ENCODE peak calls at places on chromosome 19, in four cellular contexts. L is thyroid gland; A is AG04450; W is CD8-positive, alpha-beta memory T cell. K is an unnamed sample.

GRCh38 chr19:33071887-33072286 is 7.2 kb upstream of the RHPN2 start:
- DNase-seq in W (no peak), A (no peak), L (no peak), K (no peak)

GRCh38 chr19:23002690-23003422 is at the start of gene ZNF728:
- DNase-seq in A (no peak), L (peak; percentile 54), W (no peak), K (peak; percentile 46)

GRCh38 chr19:15304140-15304705 is 28.1 kb downstream of the BRD4 start:
- DNase-seq in L (no peak), W (no peak), A (no peak), K (no peak)

GRCh38 chr19:6221878-6222746 is 57.7 kb downstream of the MLLT1 start:
- DNase-seq in A (no peak), L (peak; percentile 55), W (no peak), K (no peak)

GRCh38 chr19:35025969-35026368 is 4.3 kb upstream of the SCN1B start:
- DNase-seq in W (no peak), A (no peak), L (no peak), K (no peak)

GRCh38 chr19:9018163-9018875 is 8.1 kb upstream of the MUC16 start:
- DNase-seq in W (no peak), L (no peak), A (no peak), K (no peak)

GRCh38 chr19:19485161-19485997 is 30.0 kb downstream of the TSSK6 start:
- DNase-seq in A (no peak), W (no peak), L (no peak), K (no peak)

GRCh38 chr19:18249834-18250233 is 23.6 kb upstream of the PDE4C start:
- DNase-seq in L (no peak), A (no peak), W (no peak), K (no peak)

GRCh38 chr19:6712692-6713670 is 7.5 kb downstream of the C3 start:
- DNase-seq in W (no peak), L (no peak), A (no peak), K (no peak)

GRCh38 chr19:34085336-34085735 is 87.0 kb upstream of the LSM14A start:
- DNase-seq in W (no peak), A (no peak), L (no peak), K (no peak)

GRCh38 chr19:15108845-15109767 is 1.9 kb downstream of the SYDE1 start:
- DNase-seq in A (no peak), L (no peak), W (no peak), K (no peak)

GRCh38 chr19:688992-689391 is 6.3 kb downstream of the PRSS57 start:
- DNase-seq in A (no peak), L (no peak), W (no peak), K (no peak)

GRCh38 chr19:15248648-15249559 is 16.7 kb upstream of the EPHX3 start:
- DNase-seq in L (peak; percentile 41), A (peak; percentile 61), W (no peak), K (peak; percentile 66)

GRCh38 chr19:30722236-30722635 is 350.1 kb downstream of the ZNF536 start:
- DNase-seq in L (no peak), W (no peak), A (no peak), K (no peak)

GRCh38 chr19:45402469-45403070 is 2.3 kb downstream of the PPP1R13L start:
- DNase-seq in A (no peak), W (no peak), L (peak; percentile 38), K (peak; percentile 72)

DNA sequence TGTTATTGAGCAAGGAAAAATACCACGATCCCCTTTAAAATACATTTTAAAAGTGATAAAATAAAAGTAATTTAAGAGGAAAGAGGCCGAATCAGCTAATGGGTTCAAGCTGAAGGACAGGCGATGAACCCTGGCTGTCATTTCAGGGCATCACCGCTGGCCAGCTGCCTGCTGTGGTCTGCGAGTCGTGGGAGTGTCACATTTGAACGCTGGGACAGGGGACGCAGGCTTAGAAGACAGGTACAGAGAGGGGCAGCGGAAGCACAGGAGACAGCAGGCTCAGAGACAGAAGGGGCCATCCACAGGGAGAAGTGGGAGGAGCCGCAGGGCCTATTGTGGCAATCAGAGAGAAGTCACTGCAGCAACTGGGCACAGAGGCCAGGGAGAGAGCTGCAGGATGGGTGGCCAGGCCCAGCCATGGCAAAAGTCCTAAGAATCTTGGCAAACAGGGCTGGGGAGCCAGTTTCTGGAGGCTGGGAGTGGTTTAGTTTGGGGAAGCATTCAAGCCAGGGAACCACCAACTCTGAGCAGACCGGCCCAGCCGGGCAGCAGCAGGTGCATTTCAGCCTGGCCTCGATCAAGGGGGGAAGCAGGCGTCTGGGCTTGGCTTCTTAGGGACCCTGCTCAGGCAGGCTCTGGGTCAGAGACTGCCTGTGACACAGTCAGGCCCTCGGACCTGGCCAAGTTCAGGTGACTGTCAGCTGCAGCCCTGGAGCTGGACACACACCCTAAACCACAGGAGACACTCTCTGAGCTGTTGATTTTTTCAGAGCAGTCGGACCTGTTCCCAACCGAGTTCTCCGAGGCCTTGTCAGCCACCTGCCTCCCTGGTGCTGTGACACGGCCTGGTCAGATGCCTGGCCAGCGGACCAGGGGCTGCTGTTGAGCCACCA is 11.9 kb downstream of the SH3GL1 start:
- DNase-seq in W (no peak), A (no peak), L (peak; percentile 59), K (no peak)
- H3K27ac ChIP-seq in W (no peak overlapping the region), A (peak overlapping the region; percentile 11), L (peak overlapping the region; percentile 71), K (peak overlapping the region; percentile 68)

DNA sequence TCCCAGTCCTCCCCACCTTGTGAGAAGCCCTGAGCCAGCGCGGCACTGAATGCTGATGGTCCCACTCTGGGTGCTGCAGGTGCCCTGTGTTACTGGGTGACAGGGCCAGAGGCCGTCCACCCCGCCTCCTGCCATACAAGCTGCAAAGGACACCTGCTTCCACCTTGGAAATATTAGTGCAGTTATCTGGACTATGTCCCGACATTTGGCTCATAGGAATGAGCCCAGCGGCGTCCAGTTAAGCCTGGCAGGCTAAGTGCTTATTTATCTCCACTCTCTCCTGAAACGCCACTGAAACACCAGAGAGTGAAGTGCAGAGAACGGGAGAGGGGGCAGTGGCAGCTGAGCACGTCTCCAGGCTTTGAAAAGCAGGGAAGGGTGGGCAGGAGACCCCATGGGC is 145.8 kb downstream of the KDM4B start:
- DNase-seq in A (no peak), W (no peak), L (no peak), K (peak; percentile 52)
- H3K27ac ChIP-seq in A (no peak overlapping the region), W (no peak overlapping the region), L (no peak overlapping the region), K (peak overlapping the region; percentile 73)

DNA sequence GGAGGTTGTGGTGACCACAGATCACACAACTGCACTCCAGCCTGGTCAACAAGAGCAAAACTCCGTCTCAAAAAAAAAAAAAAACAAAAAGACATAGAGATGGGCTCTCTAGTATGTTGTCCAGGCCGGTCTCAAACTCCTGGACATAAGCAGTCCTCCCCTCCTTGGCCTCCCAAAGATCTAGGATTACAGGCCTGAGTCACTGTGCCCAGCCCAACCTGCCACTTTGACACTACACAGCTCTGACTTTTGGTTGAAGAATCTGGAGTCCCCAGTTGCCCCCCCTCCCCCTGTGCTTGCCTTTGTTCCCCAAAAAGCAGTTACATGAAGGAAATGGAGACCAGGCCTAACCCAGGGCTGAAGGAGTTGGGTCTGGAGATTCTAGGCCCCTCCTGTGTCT is 12.9 kb downstream of the CARM1 start:
- DNase-seq in A (no peak), W (no peak), L (no peak), K (no peak)
- H3K27ac ChIP-seq in A (peak overlapping the region; percentile 39), W (no peak overlapping the region), L (no peak overlapping the region), K (no peak overlapping the region)

DNA sequence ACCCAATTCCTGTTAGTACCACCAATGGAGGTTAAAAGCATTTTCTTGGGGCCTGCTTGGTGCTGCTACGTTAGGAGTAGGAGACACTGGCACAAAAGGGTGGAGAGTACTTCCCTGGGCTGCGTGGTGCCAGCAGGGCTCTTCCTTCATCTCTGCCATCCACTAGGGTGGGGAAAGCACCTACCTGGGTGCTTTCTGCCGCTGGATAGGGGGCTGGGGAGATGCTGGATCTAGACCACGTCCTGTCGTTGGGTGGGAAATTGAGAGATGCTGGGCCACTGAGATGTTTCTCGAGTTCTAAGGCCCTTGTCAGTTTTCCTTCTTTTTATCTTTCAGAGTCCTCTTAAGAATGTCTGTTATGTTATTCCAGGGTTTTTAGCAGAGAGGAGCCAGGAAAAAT is 6.7 kb upstream of the FCGBP start:
- DNase-seq in L (no peak), W (peak; percentile 44), A (no peak), K (no peak)
- H3K27ac ChIP-seq in L (no peak overlapping the region), W (peak overlapping the region; percentile 40), A (no peak overlapping the region), K (no peak overlapping the region)

GRCh38 chr19:53597023-53597422 is 34.8 kb upstream of the DPRX start:
- DNase-seq in W (no peak), L (peak; percentile 6), A (no peak), K (no peak)
- H3K27ac ChIP-seq in W (no peak overlapping the region), L (no peak overlapping the region), A (no peak overlapping the region), K (no peak overlapping the region)

GRCh38 chr19:48468806-48469055 is 438 bp upstream of the CYTH2 start:
- DNase-seq in W (no peak), A (peak; percentile 100), L (no peak), K (no peak)
- H3K27ac ChIP-seq in W (peak overlapping the region; percentile 64), A (no peak overlapping the region), L (peak overlapping the region; percentile 54), K (peak overlapping the region; percentile 53)

GRCh38 chr19:1855828-1856255 is 7.5 kb downstream of the KLF16 start:
- DNase-seq in L (no peak), A (no peak), W (no peak), K (no peak)
- H3K27ac ChIP-seq in L (peak overlapping the region; percentile 78), A (peak overlapping the region; percentile 52), W (peak overlapping the region; percentile 95), K (no peak overlapping the region)

K was measured in body of pancreas.